ENCODE peak calls at places on chromosomes 11 and 22, in five cellular contexts. X is aorta, S is left ventricle myocardium inferior, C is tibial nerve, A is right atrium auricular region. F is an unnamed sample.

GRCh38 chr11:47003180-47003877 is 66.8 kb downstream of the CSTPP1 start:
- DNase-seq in A (no peak), S (no peak), C (no peak), X (no peak), F (no peak)

GRCh38 chr11:64558065-64558745 is 32.8 kb upstream of the SLC22A12 start:
- DNase-seq in C (no peak), S (no peak), X (no peak), A (no peak), F (no peak)

GRCh38 chr11:129377739-129378138 is 2.1 kb downstream of the BARX2 start:
- DNase-seq in A (no peak), C (no peak), X (no peak), S (no peak), F (no peak)

GRCh38 chr22:24188705-24189248 is 7.5 kb downstream of the SUSD2 start:
- DNase-seq in C (no peak), A (no peak), S (no peak), X (no peak), F (no peak)

GRCh38 chr11:97140885-97141494 is 751.2 kb downstream of the JRKL start:
- DNase-seq in C (no peak), A (no peak), S (no peak), X (no peak), F (peak; percentile 16)

GRCh38 chr11:75485742-75486141 is 40.0 kb downstream of the GDPD5 start:
- DNase-seq in X (no peak), A (no peak), S (no peak), C (no peak), F (no peak)

GRCh38 chr11:6587360-6587953 is 16.0 kb downstream of the RRP8 start:
- DNase-seq in X (no peak), C (no peak), S (peak; percentile 56), A (no peak), F (no peak)

GRCh38 chr11:30889116-30889765 is 303.1 kb upstream of the MPPED2 start:
- DNase-seq in X (no peak), A (no peak), C (no peak), S (no peak), F (no peak)

GRCh38 chr22:22578702-22579424 is 19.8 kb upstream of the PRAME start:
- DNase-seq in A (no peak), X (no peak), S (peak; percentile 40), C (peak; percentile 52), F (no peak)

GRCh38 chr11:65262381-65262680 is 569 bp downstream of the POLA2 start:
- DNase-seq in C (no peak), A (peak; percentile 60), S (no peak), X (no peak), F (no peak)

GRCh38 chr22:29031236-29031982 is 30.2 kb downstream of the C22orf31 start:
- DNase-seq in X (peak; percentile 83), A (peak; percentile 90), C (peak; percentile 27), S (no peak), F (no peak)

GRCh38 chr11:17767301-17767885 is 32.8 kb downstream of the KCNC1 start:
- DNase-seq in X (peak; percentile 23), C (no peak), A (no peak), S (no peak), F (no peak)

GRCh38 chr11:73999581-74000306 is 9.1 kb downstream of the UCP3 start:
- DNase-seq in C (no peak), A (no peak), X (peak; percentile 21), S (no peak), F (no peak)

GRCh38 chr11:69772646-69773045 is 2.5 kb downstream of the FGF4 start:
- DNase-seq in C (no peak), A (no peak), X (no peak), S (no peak), F (no peak)

GRCh38 chr11:63986932-63987513 is 785 bp downstream of the OTUB1 start:
- DNase-seq in S (no peak), A (no peak), C (no peak), X (no peak), F (no peak)

GRCh38 chr22:23061471-23062280 is 8.6 kb upstream of the GNAZ start:
- DNase-seq in A (peak; percentile 46), C (no peak), X (peak; percentile 43), S (no peak), F (no peak)

GRCh38 chr22:24571266-24571665 is 15.5 kb downstream of the SNRPD3 start:
- DNase-seq in S (no peak), C (no peak), X (peak; percentile 22), A (no peak), F (no peak)

GRCh38 chr22:23302171-23303002 is 122.1 kb downstream of the BCR start:
- DNase-seq in C (peak; percentile 12), A (no peak), X (peak; percentile 74), S (no peak), F (no peak)

GRCh38 chr11:2803186-2804057 is 82.2 kb downstream of the CDKN1C start:
- DNase-seq in X (peak; percentile 53), S (peak; percentile 9), A (no peak), C (peak; percentile 11), F (no peak)

GRCh38 chr11:126716456-126717083 is 284.0 kb downstream of the KIRREL3 start:
- DNase-seq in C (no peak), S (no peak), A (no peak), X (no peak), F (peak; percentile 33)

GRCh38 chr11:10920205-10920604 is 62.4 kb upstream of the ZBED5 start:
- DNase-seq in S (no peak), X (no peak), A (no peak), C (no peak), F (no peak)

GRCh38 chr11:95508219-95508880 is 277.3 kb upstream of the SESN3 start:
- DNase-seq in A (no peak), X (no peak), C (peak; percentile 30), S (no peak), F (no peak)

GRCh38 chr11:29734287-29734686 is 282.5 kb downstream of the KCNA4 start:
- DNase-seq in S (no peak), X (no peak), C (no peak), A (no peak), F (no peak)

GRCh38 chr22:50436134-50436830 is 38.6 kb downstream of the SBF1 start:
- DNase-seq in X (peak; percentile 64), A (no peak), C (no peak), S (no peak), F (no peak)

GRCh38 chr11:114172871-114173444 is 113.4 kb downstream of the ZBTB16 start:
- DNase-seq in C (no peak), A (peak; percentile 75), X (no peak), S (peak; percentile 66), F (no peak)

GRCh38 chr22:40818192-40818746 is 877 bp downstream of the SLC25A17 start:
- DNase-seq in X (no peak), S (no peak), C (no peak), A (no peak), F (no peak)

GRCh38 chr11:17658211-17658610 is 61.2 kb upstream of the MYOD1 start:
- DNase-seq in C (no peak), S (no peak), X (no peak), A (no peak), F (no peak)

GRCh38 chr11:12411806-12412727 is 34.7 kb downstream of the PARVA start:
- DNase-seq in X (peak; percentile 84), A (no peak), S (peak; percentile 63), C (peak; percentile 41), F (peak; percentile 89)

GRCh38 chr11:923691-924405 is 1.8 kb upstream of the AP2A2 start:
- DNase-seq in S (no peak), A (no peak), C (no peak), X (no peak), F (no peak)

DNA sequence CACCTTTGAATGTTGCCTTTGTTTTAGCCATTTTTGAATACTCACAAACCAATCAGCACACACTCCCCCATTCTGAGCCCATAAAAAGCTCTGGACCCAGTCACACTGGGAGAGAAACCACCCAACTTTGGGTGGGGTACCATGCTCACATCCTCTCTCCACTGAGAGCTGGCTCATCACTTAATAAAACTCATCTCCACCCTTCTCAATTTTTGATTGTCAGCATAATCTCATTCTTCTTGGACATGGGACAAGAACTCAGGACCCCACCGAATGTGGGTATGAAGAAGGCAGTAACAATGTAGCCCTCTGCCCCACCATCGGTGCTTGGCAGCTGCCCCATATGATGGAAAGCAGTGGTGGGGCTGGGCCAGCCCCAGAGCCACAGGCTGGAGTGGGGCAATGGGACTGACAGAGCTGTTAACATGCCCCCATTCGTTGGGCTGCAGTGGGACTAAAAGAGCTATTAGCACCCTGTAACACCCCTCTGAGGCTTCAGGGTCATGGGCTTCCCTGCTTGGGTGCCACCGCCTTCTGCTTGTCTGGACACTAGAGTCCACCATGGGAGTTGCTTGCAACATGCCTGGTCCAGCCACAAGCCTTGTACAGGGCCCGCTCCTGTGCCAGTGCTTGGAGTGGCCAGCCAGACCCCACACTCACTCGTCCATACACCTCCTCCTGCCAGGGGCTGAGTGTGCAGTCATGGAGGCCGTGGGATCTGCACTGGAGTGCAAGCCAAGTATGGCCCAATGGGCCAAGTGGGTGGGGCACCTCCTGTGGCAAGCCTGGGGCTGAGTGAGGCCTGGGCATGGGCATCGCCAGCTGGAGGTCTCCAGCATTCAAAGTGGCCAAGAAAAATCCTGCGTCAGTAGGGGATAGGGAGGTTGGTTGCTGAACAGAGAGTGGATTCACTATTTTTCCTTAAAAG is 471.1 kb downstream of the TBC1D22A start:
- DNase-seq in S (no peak), C (no peak), A (peak; percentile 18), X (no peak), F (no peak)
- H3K9me3 ChIP-seq in S (peaks cover 32% of the 10 kb centered on the region), C (peaks cover 16% of the 10 kb centered on the region), A (no peaks in the 10 kb centered on the region), X (peaks cover 2% of the 10 kb centered on the region), F (peaks cover 26% of the 10 kb centered on the region)

DNA sequence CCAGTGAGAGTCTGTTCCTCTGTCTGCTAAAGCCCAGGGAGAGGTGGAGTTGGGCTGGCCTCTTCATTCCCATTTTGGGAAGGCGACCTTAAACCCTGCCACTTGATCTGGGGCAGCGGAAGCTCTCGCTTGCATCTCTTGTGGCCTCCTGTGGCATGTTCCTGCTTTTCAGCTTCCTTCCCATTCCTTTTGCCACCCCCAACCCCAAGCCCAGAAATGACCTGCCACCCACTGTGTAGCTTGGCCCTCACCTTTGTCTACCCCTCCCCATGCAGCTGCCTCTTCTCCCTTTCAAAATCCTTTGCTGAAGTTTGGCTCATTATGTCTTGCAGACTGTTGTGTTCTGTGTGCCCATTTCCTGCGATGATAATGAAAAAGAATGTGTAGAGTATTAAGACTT is 110.2 kb downstream of the DBX1 start:
- DNase-seq in C (no peak), X (no peak), S (no peak), A (no peak), F (no peak)
- H3K27ac ChIP-seq in C (no peak overlapping the region), X (no peak overlapping the region), S (peak overlapping the region; percentile 90), A (peak overlapping the region; percentile 89), F (no peak overlapping the region)

GRCh38 chr11:128289048-128289447 is 298.3 kb downstream of the ETS1 start:
- DNase-seq in X (no peak), S (no peak), A (no peak), C (no peak), F (no peak)
- H3K4me3 ChIP-seq in X (no peak overlapping the region), S (no peak overlapping the region), A (no peak overlapping the region), C (no peak overlapping the region), F (no peak overlapping the region)

GRCh38 chr22:44188316-44188715 is 7.6 kb downstream of the PARVG start:
- DNase-seq in S (no peak), A (no peak), C (no peak), X (peak; percentile 25), F (no peak)
- H3K9me3 ChIP-seq in S (no peaks in the 10 kb centered on the region), A (no peaks in the 10 kb centered on the region), C (no peaks in the 10 kb centered on the region), X (no peaks in the 10 kb centered on the region), F (no peaks in the 10 kb centered on the region)

DNA sequence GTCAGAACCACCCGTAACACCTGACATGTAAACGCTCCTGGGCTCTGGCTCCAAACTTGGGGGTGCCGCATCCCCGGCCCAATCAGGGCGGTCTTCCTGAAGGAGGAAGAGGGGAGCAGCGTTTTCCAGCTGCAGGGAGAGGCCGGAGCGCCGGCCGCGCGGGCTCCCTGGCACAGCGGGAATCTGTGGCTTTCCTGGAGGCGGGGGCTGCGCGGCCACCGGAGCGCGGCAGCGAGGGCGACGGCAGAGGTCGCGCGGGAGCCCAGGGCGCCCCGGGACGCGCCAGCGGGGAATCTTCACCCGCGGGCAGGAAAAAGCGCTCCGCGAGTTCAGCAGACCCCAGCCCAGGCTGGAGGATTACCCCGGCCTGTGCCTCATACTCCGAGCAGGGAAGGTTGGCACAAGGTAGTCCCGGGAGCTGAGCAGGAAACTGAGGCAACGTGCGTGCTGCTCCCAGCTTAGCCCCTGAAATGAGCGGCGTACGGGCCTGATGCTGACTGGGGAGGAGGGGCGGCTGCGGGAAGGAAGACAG is 600 bp upstream of the ESAM start:
- DNase-seq in S (no peak), A (no peak), C (no peak), X (peak; percentile 77), F (no peak)
- H3K27ac ChIP-seq in S (peak overlapping the region; percentile 98), A (peak overlapping the region; percentile 88), C (peak overlapping the region; percentile 79), X (peak overlapping the region; percentile 19), F (no peak overlapping the region)